ENCODE peak calls at places on chromosomes 12 and 14, in seven cellular contexts. T is pancreas, I is fibroblast of pulmonary artery, D is right lobe of liver, S is transverse colon, B is PC-3, G is endodermal cell. L is an unnamed sample.

GRCh38 chr14:54671537-54671936 is 104.6 kb downstream of the SAMD4A start:
- DNase-seq in T (no peak), I (no peak), D (no peak), S (no peak), B (no peak), G (peak; percentile 62), L (no peak)

GRCh38 chr12:80299976-80300375 is 144.1 kb upstream of the PTPRQ start:
- DNase-seq in T (no peak), I (no peak), D (no peak), S (no peak), B (no peak), G (no peak), L (no peak)

GRCh38 chr12:95870897-95871296 is 12.1 kb downstream of the SNRPF start:
- DNase-seq in T (no peak), I (no peak), D (no peak), S (no peak), B (no peak), G (no peak), L (no peak)

GRCh38 chr12:51911788-51912711 is 4.7 kb downstream of the ACVRL1 start:
- DNase-seq in T (no peak), I (peak; percentile 56), D (peak; percentile 51), S (peak; percentile 49), B (no peak), G (peak; percentile 70), L (no peak)

GRCh38 chr14:54312166-54312801 is 84.5 kb upstream of the CDKN3 start:
- DNase-seq in T (no peak), I (peak; percentile 95), D (no peak), S (no peak), B (peak; percentile 100), G (no peak), L (peak; percentile 91)

GRCh38 chr12:26278666-26279065 is 83.3 kb downstream of the SSPN start:
- DNase-seq in T (peak; percentile 30), I (no peak), D (no peak), S (no peak), B (no peak), G (no peak), L (no peak)

GRCh38 chr14:36408388-36408787 is 88.0 kb upstream of the MBIP start:
- DNase-seq in T (no peak), I (no peak), D (no peak), S (no peak), B (peak; percentile 7), G (no peak), L (no peak)

GRCh38 chr12:123003257-123003656 is 22.8 kb downstream of the ARL6IP4 start:
- DNase-seq in T (no peak), I (no peak), D (no peak), S (no peak), B (no peak), G (no peak), L (no peak)

GRCh38 chr12:630656-631632 is 32.3 kb downstream of the NINJ2 start:
- DNase-seq in T (no peak), I (no peak), D (peak; percentile 74), S (peak; percentile 84), B (no peak), G (peak; percentile 83), L (no peak)

GRCh38 chr12:55729592-55730446 is 1.0 kb upstream of the CD63 start:
- DNase-seq in T (peak; percentile 82), I (peak; percentile 96), D (peak; percentile 92), S (peak; percentile 92), B (peak; percentile 93), G (peak; percentile 98), L (peak; percentile 71)

GRCh38 chr14:88553886-88554457 is 835 bp downstream of the PTPN21 start:
- DNase-seq in T (no peak), I (peak; percentile 27), D (no peak), S (no peak), B (peak; percentile 36), G (no peak), L (no peak)

GRCh38 chr12:87818416-87818815 is 210.8 kb downstream of the C12orf50 start:
- DNase-seq in T (no peak), I (no peak), D (no peak), S (no peak), B (no peak), G (no peak), L (no peak)

GRCh38 chr14:99581371-99581770 is 22.6 kb downstream of the CCDC85C start:
- DNase-seq in T (no peak), I (no peak), D (no peak), S (no peak), B (no peak), G (no peak), L (no peak)

GRCh38 chr12:26318661-26319068 is 123.3 kb downstream of the SSPN start:
- DNase-seq in T (no peak), I (peak; percentile 83), D (no peak), S (peak; percentile 37), B (peak; percentile 53), G (peak; percentile 57), L (no peak)

GRCh38 chr14:100534528-100535286 is 52.5 kb downstream of the BEGAIN start:
- DNase-seq in T (peak; percentile 67), I (no peak), D (peak; percentile 54), S (peak; percentile 6), B (no peak), G (peak; percentile 61), L (no peak)

GRCh38 chr12:39587247-39587646 is 32.4 kb downstream of the ABCD2 start:
- DNase-seq in T (no peak), I (peak; percentile 29), D (no peak), S (no peak), B (peak; percentile 45), G (no peak), L (no peak)

GRCh38 chr12:29534935-29535334 is 37.4 kb upstream of the OVCH1 start:
- DNase-seq in T (no peak), I (peak; percentile 65), D (no peak), S (no peak), B (no peak), G (peak; percentile 70), L (no peak)

GRCh38 chr14:91329615-91330014 is 85.1 kb upstream of the GPR68 start:
- DNase-seq in T (no peak), I (no peak), D (no peak), S (no peak), B (no peak), G (peak; percentile 58), L (no peak)

GRCh38 chr12:69027411-69027811 is 94.4 kb upstream of the CPM start:
- DNase-seq in T (no peak), I (peak; percentile 59), D (no peak), S (no peak), B (peak; percentile 56), G (no peak), L (no peak)

GRCh38 chr12:62640910-62641448 is 174.4 kb downstream of the MON2 start:
- DNase-seq in T (no peak), I (peak; percentile 54), D (no peak), S (no peak), B (peak; percentile 27), G (peak; percentile 73), L (no peak)

GRCh38 chr14:105273062-105273461 is 24.7 kb downstream of the BTBD6 start:
- DNase-seq in T (peak; percentile 51), I (no peak), D (no peak), S (no peak), B (peak; percentile 31), G (no peak), L (no peak)

GRCh38 chr14:73949752-73950734 is at the start of the genes COQ6 and FAM161B:
- DNase-seq in T (peak; percentile 95), I (peak; percentile 97), D (peak; percentile 95), S (peak; percentile 95), B (peak; percentile 99), G (peak; percentile 98), L (peak; percentile 81)
- TF ChIP-seq CTCF in T (no peak), I (no peak), D (no peak), S (no peak), B (no peak), G (no peak), L (no peak)

GRCh38 chr14:23183076-23183475 is 384 bp downstream of the SLC7A8 start:
- DNase-seq in T (no peak), I (no peak), D (no peak), S (no peak), B (no peak), G (no peak), L (no peak)
- H3K4me3 ChIP-seq in T (peak overlapping the region; percentile 48), I (peak overlapping the region; percentile 53), D (peak overlapping the region; percentile 32), S (peak overlapping the region; percentile 48), B (peak overlapping the region; percentile 76), G (peak overlapping the region; percentile 96), L (peak overlapping the region; percentile 61)

GRCh38 chr12:9132008-9132535 is 16.4 kb upstream of the A2M start:
- DNase-seq in T (no peak), I (no peak), D (no peak), S (no peak), B (no peak), G (no peak), L (no peak)

GRCh38 chr12:9133243-9133938 is 17.7 kb upstream of the A2M start:
- DNase-seq in T (no peak), I (no peak), D (no peak), S (no peak), B (no peak), G (no peak), L (no peak)

GRCh38 chr12:9130244-9130643 is 14.5 kb upstream of the A2M start:
- DNase-seq in T (no peak), I (no peak), D (no peak), S (no peak), B (no peak), G (no peak), L (no peak)

GRCh38 chr12:9135903-9136310 is 20.2 kb upstream of the A2M start:
- DNase-seq in T (no peak), I (no peak), D (no peak), S (no peak), B (no peak), G (no peak), L (no peak)

GRCh38 chr12:9134981-9135628 is 19.4 kb upstream of the A2M start:
- DNase-seq in T (no peak), I (no peak), D (no peak), S (no peak), B (peak; percentile 14), G (peak; percentile 69), L (no peak)
- TF ChIP-seq CTCF in T (no peak), I (no peak), D (peak; percentile 59), S (no peak), B (peak; percentile 41), G (peak; percentile 77), L (no peak)

GRCh38 chr14:72826039-72826438 is 67.9 kb downstream of the DPF3 start:
- DNase-seq in T (no peak), I (no peak), D (no peak), S (no peak), B (no peak), G (no peak), L (no peak)

GRCh38 chr14:72825486-72825885 is 68.4 kb downstream of the DPF3 start:
- DNase-seq in T (no peak), I (no peak), D (no peak), S (no peak), B (no peak), G (no peak), L (no peak)

GRCh38 chr14:72828604-72829003 is 65.3 kb downstream of the DPF3 start:
- DNase-seq in T (no peak), I (no peak), D (peak; percentile 68), S (peak; percentile 75), B (no peak), G (no peak), L (no peak)

GRCh38 chr14:72830786-72831583 is 62.9 kb downstream of the DPF3 start:
- DNase-seq in T (no peak), I (peak; percentile 48), D (no peak), S (peak; percentile 91), B (no peak), G (peak; percentile 53), L (no peak)

DNA sequence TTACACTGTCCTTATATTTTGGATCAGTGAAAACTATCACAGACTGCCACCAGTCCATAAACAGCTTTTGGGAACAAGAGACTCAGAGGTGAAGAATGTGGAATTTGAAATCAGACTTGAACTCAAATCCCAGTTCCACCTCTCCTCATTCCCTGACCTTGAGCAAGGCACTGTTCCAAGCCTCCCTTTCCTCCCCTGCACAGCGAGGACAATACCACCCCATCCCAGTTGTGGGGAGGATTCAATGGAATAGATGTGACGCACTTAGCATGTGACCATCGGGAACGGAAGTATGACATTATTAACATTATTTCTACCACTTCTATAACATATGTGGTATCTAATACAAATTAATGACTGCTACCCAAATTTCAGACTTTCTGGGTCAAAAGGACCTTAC is 63.5 kb downstream of the DPF3 start:
- DNase-seq in T (no peak), I (peak; percentile 83), D (no peak), S (no peak), B (no peak), G (no peak), L (no peak)
- H3K4me3 ChIP-seq in T (no peak overlapping the region), I (no peak overlapping the region), D (no peak overlapping the region), S (no peak overlapping the region), B (no peak overlapping the region), G (no peak overlapping the region), L (no peak overlapping the region)